ENCODE peak calls at places on chromosomes 2 and 18, in ten cellular contexts. One of them, this sample, is unnamed.

GRCh38 chr18:13893418-13893760 is 21.9 kb downstream of the MC2R start:
- DNase-seq in NCI-H2081: no peak
- DNase-seq in EL: no peak
- DNase-seq in NCI-H1417: no peak
- DNase-seq in bronchial epithelial cell: no peak
- DNase-seq in GM10248: peak; percentile 81
- DNase-seq in NCI-H460: no peak
- DNase-seq in GM23248: no peak
- DNase-seq in foreskin keratinocyte: no peak
- DNase-seq in neuronal stem cell: no peak
- DNase-seq in this sample: no peak

GRCh38 chr2:37869756-37870155 is 55.3 kb upstream of the RMDN2 start:
- DNase-seq in NCI-H2081: no peak
- DNase-seq in EL: peak; percentile 55
- DNase-seq in NCI-H1417: no peak
- DNase-seq in bronchial epithelial cell: peak; percentile 73
- DNase-seq in GM10248: no peak
- DNase-seq in NCI-H460: no peak
- DNase-seq in GM23248: peak; percentile 92
- DNase-seq in foreskin keratinocyte: no peak
- DNase-seq in neuronal stem cell: no peak
- DNase-seq in this sample: no peak

GRCh38 chr2:78540255-78540654 is 485.2 kb upstream of the REG3G start:
- DNase-seq in NCI-H2081: no peak
- DNase-seq in EL: no peak
- DNase-seq in NCI-H1417: no peak
- DNase-seq in bronchial epithelial cell: no peak
- DNase-seq in GM10248: no peak
- DNase-seq in NCI-H460: no peak
- DNase-seq in GM23248: no peak
- DNase-seq in foreskin keratinocyte: no peak
- DNase-seq in neuronal stem cell: no peak
- DNase-seq in this sample: no peak

GRCh38 chr2:222169346-222169745 is 129.5 kb downstream of the PAX3 start:
- DNase-seq in NCI-H2081: no peak
- DNase-seq in EL: peak; percentile 56
- DNase-seq in NCI-H1417: no peak
- DNase-seq in bronchial epithelial cell: no peak
- DNase-seq in GM10248: no peak
- DNase-seq in NCI-H460: no peak
- DNase-seq in GM23248: peak; percentile 5
- DNase-seq in foreskin keratinocyte: no peak
- DNase-seq in neuronal stem cell: no peak
- DNase-seq in this sample: no peak

GRCh38 chr2:227106845-227107759 is 56.9 kb downstream of the COL4A4 start:
- DNase-seq in NCI-H2081: peak; percentile 70
- DNase-seq in EL: peak; percentile 69
- DNase-seq in NCI-H1417: peak; percentile 81
- DNase-seq in bronchial epithelial cell: peak; percentile 55
- DNase-seq in GM10248: peak; percentile 24
- DNase-seq in NCI-H460: peak; percentile 61
- DNase-seq in GM23248: peak; percentile 78
- DNase-seq in foreskin keratinocyte: peak; percentile 8
- DNase-seq in neuronal stem cell: peak; percentile 60
- DNase-seq in this sample: peak; percentile 64

GRCh38 chr2:3490191-3491158 is 28.9 kb downstream of the ADI1 start:
- DNase-seq in NCI-H2081: no peak
- DNase-seq in EL: no peak
- DNase-seq in NCI-H1417: no peak
- DNase-seq in bronchial epithelial cell: no peak
- DNase-seq in GM10248: no peak
- DNase-seq in NCI-H460: no peak
- DNase-seq in GM23248: no peak
- DNase-seq in foreskin keratinocyte: no peak
- DNase-seq in neuronal stem cell: no peak
- DNase-seq in this sample: no peak

GRCh38 chr2:26691881-26692813 is at the start of gene KCNK3:
- DNase-seq in NCI-H2081: peak; percentile 72
- DNase-seq in EL: peak; percentile 36
- DNase-seq in NCI-H1417: peak; percentile 87
- DNase-seq in bronchial epithelial cell: no peak
- DNase-seq in GM10248: peak; percentile 50
- DNase-seq in NCI-H460: peak; percentile 41
- DNase-seq in GM23248: peak; percentile 77
- DNase-seq in foreskin keratinocyte: no peak
- DNase-seq in neuronal stem cell: peak; percentile 73
- DNase-seq in this sample: peak; percentile 90

GRCh38 chr2:23789012-23789411 is 137.9 kb downstream of the ATAD2B start:
- DNase-seq in NCI-H2081: no peak
- DNase-seq in EL: no peak
- DNase-seq in NCI-H1417: no peak
- DNase-seq in bronchial epithelial cell: peak; percentile 88
- DNase-seq in GM10248: no peak
- DNase-seq in NCI-H460: no peak
- DNase-seq in GM23248: no peak
- DNase-seq in foreskin keratinocyte: no peak
- DNase-seq in neuronal stem cell: no peak
- DNase-seq in this sample: no peak